ENCODE peak calls at places on chromosomes 13 and 19, in eight cellular contexts. X is T-helper 1 cell, V is GM04504, J is endodermal cell, E is anterior cingulate cortex, O is progenitor cell of endocrine pancreas, G is hypothalamus, A is substantia nigra. T is an unnamed sample.

GRCh38 chr19:15840833-15841232 is 25.4 kb upstream of the OR10H1 start:
- DNase-seq in X (no peak), V (no peak), J (no peak), E (no peak), O (no peak), G (no peak), A (no peak), T (no peak)

GRCh38 chr19:35038623-35039512 is 2.7 kb upstream of the HPN start:
- DNase-seq in X (no peak), V (no peak), J (no peak), E (no peak), O (no peak), G (no peak), A (no peak), T (no peak)

GRCh38 chr13:93476175-93476574 is 249.6 kb downstream of the GPC6 start:
- DNase-seq in X (no peak), V (peak), J (no peak), E (no peak), O (no peak), G (no peak), A (no peak), T (no peak)

GRCh38 chr19:49497790-49498106 is 1.5 kb downstream of the RPS11 start:
- DNase-seq in X (no peak), V (no peak), J (no peak), E (no peak), O (no peak), G (no peak), A (no peak), T (no peak)

GRCh38 chr19:56840452-56841193 is at the start of the genes PEG3 and ZIM2:
- DNase-seq in X (no peak), V (no peak), J (no peak), E (peak), O (no peak), G (peak), A (peak), T (no peak)

GRCh38 chr13:79710376-79710775 is 229.4 kb downstream of the NDFIP2 start:
- DNase-seq in X (no peak), V (no peak), J (no peak), E (no peak), O (no peak), G (no peak), A (no peak), T (no peak)

GRCh38 chr19:49672131-49672919 is 4.7 kb upstream of the PRMT1 start:
- DNase-seq in X (peak), V (no peak), J (peak), E (peak), O (peak), G (peak), A (peak), T (no peak)

GRCh38 chr19:7665076-7665475 is 3.8 kb upstream of the RETN start:
- DNase-seq in X (no peak), V (peak), J (no peak), E (no peak), O (no peak), G (no peak), A (no peak), T (no peak)

GRCh38 chr19:42250666-42251531 is 4.0 kb downstream of the ERF start:
- DNase-seq in X (no peak), V (no peak), J (no peak), E (peak), O (no peak), G (peak), A (peak), T (no peak)

GRCh38 chr19:3335431-3336350 is 30.7 kb upstream of the NFIC start:
- DNase-seq in X (no peak), V (peak), J (no peak), E (no peak), O (no peak), G (no peak), A (no peak), T (no peak)

GRCh38 chr13:34294483-34295129 is 476.7 kb downstream of the RFC3 start:
- DNase-seq in X (no peak), V (no peak), J (no peak), E (no peak), O (no peak), G (no peak), A (no peak), T (no peak)

GRCh38 chr13:37869756-37870488 is at the start of gene TRPC4:
- DNase-seq in X (no peak), V (peak), J (peak), E (no peak), O (peak), G (no peak), A (peak), T (no peak)

GRCh38 chr13:65638572-65639168 is 1591.5 kb downstream of the PCDH9 start:
- DNase-seq in X (no peak), V (peak), J (peak), E (no peak), O (no peak), G (no peak), A (no peak), T (peak)

GRCh38 chr13:26721251-26721939 is 39.2 kb downstream of the GPR12 start:
- DNase-seq in X (peak), V (no peak), J (no peak), E (no peak), O (no peak), G (no peak), A (no peak), T (peak)

GRCh38 chr13:44116562-44117315 is 237.0 kb downstream of the LACC1 start:
- DNase-seq in X (no peak), V (no peak), J (peak), E (no peak), O (no peak), G (no peak), A (no peak), T (peak)

GRCh38 chr13:114100446-114101320 is 31.7 kb downstream of the RASA3 start:
- DNase-seq in X (no peak), V (no peak), J (peak), E (no peak), O (no peak), G (no peak), A (no peak), T (no peak)

GRCh38 chr13:110518571-110518970 is 43.0 kb downstream of the RAB20 start:
- DNase-seq in X (no peak), V (no peak), J (no peak), E (no peak), O (no peak), G (no peak), A (no peak), T (no peak)

GRCh38 chr19:1756705-1757445 is 3.6 kb downstream of the ONECUT3 start:
- DNase-seq in X (no peak), V (no peak), J (peak), E (no peak), O (no peak), G (no peak), A (no peak), T (no peak)

GRCh38 chr19:44847144-44848035 is 1.3 kb downstream of the NECTIN2 start:
- DNase-seq in X (no peak), V (peak), J (peak), E (no peak), O (peak), G (peak), A (no peak), T (no peak)

GRCh38 chr19:38209671-38210457 is 14.2 kb downstream of the DPF1 start:
- DNase-seq in X (no peak), V (no peak), J (peak), E (peak), O (no peak), G (peak), A (peak), T (no peak)

GRCh38 chr13:41054212-41054877 is 7.0 kb upstream of the WBP4 start:
- DNase-seq in X (peak), V (peak), J (no peak), E (no peak), O (no peak), G (no peak), A (no peak), T (peak)

GRCh38 chr19:40945645-40946044 is 45.4 kb upstream of the CYP2B6 start:
- DNase-seq in X (no peak), V (no peak), J (no peak), E (no peak), O (no peak), G (no peak), A (no peak), T (no peak)

GRCh38 chr13:50375792-50376191 is 360.5 kb downstream of the KCNRG start:
- DNase-seq in X (no peak), V (no peak), J (no peak), E (no peak), O (no peak), G (no peak), A (no peak), T (no peak)

GRCh38 chr19:1247747-1248453 is 483 bp upstream of the MIDN start:
- DNase-seq in X (peak), V (no peak), J (peak), E (no peak), O (no peak), G (no peak), A (no peak), T (no peak)

GRCh38 chr19:18119243-18120105 is 21.9 kb downstream of the MAST3 start:
- DNase-seq in X (peak), V (no peak), J (no peak), E (peak), O (no peak), G (no peak), A (no peak), T (peak)

GRCh38 chr13:42327725-42328124 is 55.8 kb downstream of the AKAP11 start:
- DNase-seq in X (no peak), V (no peak), J (no peak), E (no peak), O (no peak), G (no peak), A (no peak), T (no peak)

GRCh38 chr19:35112995-35113693 is 2.5 kb upstream of the FXYD3 start:
- DNase-seq in X (no peak), V (no peak), J (no peak), E (no peak), O (no peak), G (no peak), A (no peak), T (no peak)